ENCODE peak calls at places on chromosomes 1 and 21, in nine cellular contexts. P is HFFc6, J is neural progenitor cell, A is PC-9, H is retinal pigment epithelial cell, K is OCI-LY7, Y is uterus, Z is tibial artery, W is HCT116. U is an unnamed sample.

GRCh38 chr1:159752135-159752580 is 28.6 kb upstream of the DUSP23 start:
- DNase-seq in P (peak), J (no peak), A (no peak), H (peak), K (no peak), Y (peak), Z (peak), W (no peak), U (peak)

GRCh38 chr21:23223882-23224281 is 2225.7 kb downstream of the NCAM2 start:
- DNase-seq in P (no peak), J (peak), A (no peak), H (no peak), K (no peak), Y (no peak), Z (no peak), W (no peak), U (no peak)

GRCh38 chr1:74180490-74180889 is 17.5 kb downstream of the LRRIQ3 start:
- DNase-seq in P (no peak), J (no peak), A (no peak), H (no peak), K (no peak), Y (no peak), Z (no peak), W (no peak), U (no peak)

GRCh38 chr1:228334226-228334935 is 72.3 kb downstream of the TRIM11 start:
- DNase-seq in P (no peak), J (no peak), A (no peak), H (no peak), K (no peak), Y (peak), Z (peak), W (no peak), U (peak)

GRCh38 chr1:29786791-29787732 is 550.7 kb downstream of the PTPRU start:
- DNase-seq in P (no peak), J (no peak), A (no peak), H (no peak), K (no peak), Y (no peak), Z (no peak), W (no peak), U (no peak)

GRCh38 chr1:115874497-115874896 is 33.6 kb upstream of the NHLH2 start:
- DNase-seq in P (no peak), J (no peak), A (no peak), H (no peak), K (no peak), Y (no peak), Z (no peak), W (no peak), U (no peak)

GRCh38 chr1:24048205-24048869 is 63.6 kb downstream of the MYOM3 start:
- DNase-seq in P (peak), J (no peak), A (no peak), H (no peak), K (no peak), Y (no peak), Z (no peak), W (no peak), U (no peak)

GRCh38 chr1:25610822-25611630 is 5.6 kb upstream of the MAN1C1 start:
- DNase-seq in P (peak), J (no peak), A (no peak), H (no peak), K (peak), Y (no peak), Z (no peak), W (peak), U (no peak)

GRCh38 chr1:99062192-99062591 is 57.5 kb upstream of the PLPPR5 start:
- DNase-seq in P (no peak), J (no peak), A (no peak), H (no peak), K (no peak), Y (no peak), Z (no peak), W (no peak), U (no peak)

GRCh38 chr21:44828362-44829056 is 10.6 kb upstream of the SUMO3 start:
- DNase-seq in P (no peak), J (no peak), A (no peak), H (no peak), K (no peak), Y (no peak), Z (no peak), W (no peak), U (no peak)

GRCh38 chr1:77876884-77877283 is 11.5 kb upstream of the NEXN start:
- DNase-seq in P (peak), J (no peak), A (no peak), H (no peak), K (no peak), Y (no peak), Z (no peak), W (no peak), U (no peak)

GRCh38 chr1:89528382-89528780 is 3.8 kb downstream of the LRRC8B start:
- DNase-seq in P (no peak), J (no peak), A (no peak), H (no peak), K (no peak), Y (no peak), Z (no peak), W (no peak), U (no peak)

GRCh38 chr1:98053471-98054366 is 132.9 kb upstream of the DPYD start:
- DNase-seq in P (no peak), J (peak), A (peak), H (no peak), K (peak), Y (peak), Z (peak), W (no peak), U (peak)

GRCh38 chr1:81517987-81518386 is 282.7 kb upstream of the ADGRL2 start:
- DNase-seq in P (no peak), J (no peak), A (no peak), H (no peak), K (no peak), Y (no peak), Z (no peak), W (no peak), U (no peak)

GRCh38 chr1:244155661-244156060 is 104.6 kb downstream of the ZBTB18 start:
- DNase-seq in P (no peak), J (no peak), A (no peak), H (no peak), K (no peak), Y (no peak), Z (no peak), W (no peak), U (no peak)

DNA sequence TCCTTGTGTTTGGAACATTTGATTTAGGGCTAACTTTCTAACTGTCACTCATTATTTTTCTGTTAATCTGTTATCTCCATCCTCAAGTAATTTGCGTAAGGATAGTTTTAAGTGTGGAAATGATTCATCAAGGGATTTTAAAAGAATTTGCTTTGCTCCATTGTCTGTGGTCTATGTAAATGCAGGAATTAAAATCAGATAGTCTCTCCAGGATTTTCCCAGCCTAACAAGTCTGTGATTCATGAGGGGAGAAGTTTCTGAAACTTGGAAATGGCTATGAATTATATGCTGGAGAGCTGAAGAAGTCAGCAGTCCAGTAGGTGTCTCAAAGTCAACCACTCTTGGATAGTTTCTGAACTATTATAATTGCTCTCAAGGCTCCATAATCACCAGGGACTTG is 264.5 kb downstream of the MRPL39 start:
- DNase-seq in P (peak), J (no peak), A (no peak), H (no peak), K (no peak), Y (no peak), Z (no peak), W (no peak), U (no peak)
- TF ChIP-seq CTCF in P (no peak), J (no peak), A (no peak), H (no peak), K (no peak), Y (no peak), Z (no peak), W (no peak), U (no peak)

DNA sequence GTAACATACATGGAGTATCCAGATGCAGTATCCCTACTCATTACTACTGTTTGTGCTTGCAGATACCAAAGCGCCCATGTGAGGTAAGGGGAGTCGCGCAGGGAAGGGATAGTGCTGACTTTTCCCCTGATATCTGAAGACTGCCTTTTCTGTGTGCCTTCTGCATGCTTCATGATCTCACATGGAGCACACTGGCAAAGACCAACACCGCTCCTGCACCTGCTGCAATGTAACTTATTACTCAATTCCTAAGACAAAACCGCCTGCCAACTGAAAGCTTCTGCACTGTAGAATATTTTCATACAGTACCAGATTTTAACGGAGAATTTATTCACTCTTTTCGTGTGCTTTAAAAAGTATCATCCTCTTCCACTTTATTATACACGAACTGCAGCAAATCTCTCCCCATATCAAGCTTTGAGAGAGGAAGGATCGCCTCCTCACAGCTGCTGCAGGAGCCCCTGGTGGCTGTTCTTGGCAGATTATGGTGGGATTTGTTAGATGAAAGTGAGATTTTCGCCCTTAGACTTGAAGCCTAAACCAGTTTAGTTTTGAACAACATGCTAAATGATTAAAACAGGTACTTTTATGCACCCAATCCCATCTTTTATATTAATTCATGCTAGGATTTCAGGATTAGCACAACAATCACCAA is 99.1 kb downstream of the PTPN14 start:
- DNase-seq in P (no peak), J (no peak), A (no peak), H (no peak), K (no peak), Y (no peak), Z (no peak), W (no peak), U (no peak)
- TF ChIP-seq CTCF in P (peak), J (peak), A (no peak), H (peak), K (no peak), Y (no peak), Z (no peak), W (peak), U (no peak)

GRCh38 chr1:63917571-63918394 is 144.0 kb downstream of the ROR1 start:
- DNase-seq in P (no peak), J (peak), A (no peak), H (no peak), K (peak), Y (no peak), Z (no peak), W (peak), U (no peak)
- TF ChIP-seq CTCF in P (peak), J (peak), A (peak), H (peak), K (peak), Y (no peak), Z (peak), W (peak), U (no peak)

DNA sequence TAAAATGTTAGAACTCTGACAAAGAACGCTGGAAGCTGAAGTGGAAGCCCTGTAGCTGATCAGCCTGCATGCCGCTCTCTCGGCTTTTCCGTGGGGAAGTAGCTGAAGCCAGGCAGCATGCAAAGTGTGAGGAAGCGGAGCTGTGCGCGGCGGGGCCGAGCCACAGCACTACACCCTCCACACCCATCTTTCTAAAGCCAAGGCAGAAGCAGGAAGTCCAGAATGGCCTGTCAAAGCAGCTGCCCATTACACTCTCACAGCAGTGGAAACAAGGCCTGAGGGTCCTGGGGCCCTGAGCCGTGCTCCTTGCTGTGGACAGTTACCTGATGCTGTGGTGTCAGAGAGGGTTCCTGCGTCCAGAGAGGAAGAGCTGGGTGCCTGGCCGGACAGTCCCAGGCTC is 69.6 kb downstream of the UBR4 start:
- DNase-seq in P (no peak), J (no peak), A (no peak), H (no peak), K (no peak), Y (no peak), Z (no peak), W (no peak), U (no peak)
- TF ChIP-seq CTCF in P (no peak), J (no peak), A (no peak), H (no peak), K (no peak), Y (no peak), Z (no peak), W (no peak), U (no peak)

DNA sequence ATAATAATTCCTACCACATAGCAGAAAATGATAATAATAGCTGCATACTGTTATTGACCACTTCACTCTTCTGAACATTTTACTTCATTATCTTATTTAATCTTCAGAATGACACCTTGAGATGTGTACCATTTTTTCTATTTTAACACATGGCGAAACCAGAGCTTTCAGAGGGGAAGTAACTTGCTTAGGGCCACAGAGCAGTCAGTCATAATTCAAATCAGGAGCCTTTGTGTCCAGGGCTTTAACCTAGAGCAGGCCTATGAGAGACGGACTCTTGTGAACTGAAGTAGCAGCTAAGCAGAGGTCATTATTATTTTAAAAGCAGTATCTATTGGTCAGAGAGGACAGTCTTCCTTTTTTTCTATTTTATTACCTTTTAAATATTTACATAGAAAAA is 114.0 kb downstream of the ROR1 start:
- DNase-seq in P (no peak), J (no peak), A (no peak), H (no peak), K (no peak), Y (no peak), Z (no peak), W (no peak), U (no peak)
- TF ChIP-seq CTCF in P (no peak), J (no peak), A (no peak), H (no peak), K (no peak), Y (no peak), Z (no peak), W (no peak), U (no peak)

GRCh38 chr1:231093158-231093922 is 53.3 kb upstream of the FAM89A start:
- DNase-seq in P (no peak), J (peak), A (no peak), H (no peak), K (no peak), Y (no peak), Z (no peak), W (no peak), U (no peak)

GRCh38 chr1:231094421-231094820 is 54.4 kb upstream of the FAM89A start:
- DNase-seq in P (no peak), J (no peak), A (no peak), H (no peak), K (no peak), Y (no peak), Z (no peak), W (no peak), U (no peak)

GRCh38 chr1:231091415-231091814 is 51.4 kb upstream of the FAM89A start:
- DNase-seq in P (no peak), J (no peak), A (no peak), H (no peak), K (no peak), Y (no peak), Z (no peak), W (no peak), U (no peak)

GRCh38 chr1:231092380-231092779 is 52.3 kb upstream of the FAM89A start:
- DNase-seq in P (no peak), J (no peak), A (no peak), H (no peak), K (no peak), Y (no peak), Z (no peak), W (no peak), U (no peak)

GRCh38 chr1:231091853-231092301 is 51.8 kb upstream of the FAM89A start:
- DNase-seq in P (no peak), J (peak), A (no peak), H (no peak), K (peak), Y (no peak), Z (no peak), W (peak), U (peak)
- TF ChIP-seq CTCF in P (peak), J (peak), A (peak), H (peak), K (peak), Y (no peak), Z (no peak), W (peak), U (peak)

GRCh38 chr1:165828103-165828558 is 717 bp downstream of the UCK2 start:
- DNase-seq in P (peak), J (peak), A (peak), H (no peak), K (peak), Y (peak), Z (peak), W (no peak), U (peak)

GRCh38 chr1:165828581-165829329 is 1.3 kb downstream of the UCK2 start:
- DNase-seq in P (peak), J (peak), A (peak), H (peak), K (peak), Y (peak), Z (peak), W (peak), U (peak)

GRCh38 chr1:165826565-165826964 is 849 bp upstream of the UCK2 start:
- DNase-seq in P (peak), J (no peak), A (no peak), H (no peak), K (no peak), Y (no peak), Z (no peak), W (no peak), U (no peak)

GRCh38 chr1:165829888-165830287 is 2.5 kb downstream of the UCK2 start:
- DNase-seq in P (no peak), J (no peak), A (no peak), H (no peak), K (peak), Y (no peak), Z (no peak), W (no peak), U (no peak)

GRCh38 chr1:165827199-165828102 is at the start of gene UCK2:
- DNase-seq in P (peak), J (peak), A (peak), H (no peak), K (peak), Y (peak), Z (peak), W (peak), U (peak)
- TF ChIP-seq CTCF in P (peak), J (peak), A (no peak), H (no peak), K (no peak), Y (no peak), Z (peak), W (no peak), U (no peak)

GRCh38 chr1:212917858-212918257 is 32.5 kb upstream of the VASH2 start:
- DNase-seq in P (no peak), J (no peak), A (no peak), H (no peak), K (no peak), Y (no peak), Z (no peak), W (no peak), U (no peak)

GRCh38 chr1:212914789-212915188 is 35.6 kb upstream of the VASH2 start:
- DNase-seq in P (no peak), J (peak), A (no peak), H (no peak), K (no peak), Y (no peak), Z (no peak), W (no peak), U (no peak)

GRCh38 chr1:212916395-212917133 is 33.8 kb upstream of the VASH2 start:
- DNase-seq in P (no peak), J (peak), A (no peak), H (no peak), K (no peak), Y (peak), Z (no peak), W (no peak), U (no peak)

GRCh38 chr1:212917134-212917485 is 33.2 kb upstream of the VASH2 start:
- DNase-seq in P (no peak), J (no peak), A (no peak), H (no peak), K (no peak), Y (no peak), Z (no peak), W (no peak), U (no peak)

GRCh38 chr1:212915245-212916091 is 34.9 kb upstream of the VASH2 start:
- DNase-seq in P (no peak), J (peak), A (no peak), H (no peak), K (peak), Y (peak), Z (no peak), W (no peak), U (peak)
- TF ChIP-seq CTCF in P (peak), J (peak), A (peak), H (peak), K (peak), Y (no peak), Z (no peak), W (peak), U (peak)

DNA sequence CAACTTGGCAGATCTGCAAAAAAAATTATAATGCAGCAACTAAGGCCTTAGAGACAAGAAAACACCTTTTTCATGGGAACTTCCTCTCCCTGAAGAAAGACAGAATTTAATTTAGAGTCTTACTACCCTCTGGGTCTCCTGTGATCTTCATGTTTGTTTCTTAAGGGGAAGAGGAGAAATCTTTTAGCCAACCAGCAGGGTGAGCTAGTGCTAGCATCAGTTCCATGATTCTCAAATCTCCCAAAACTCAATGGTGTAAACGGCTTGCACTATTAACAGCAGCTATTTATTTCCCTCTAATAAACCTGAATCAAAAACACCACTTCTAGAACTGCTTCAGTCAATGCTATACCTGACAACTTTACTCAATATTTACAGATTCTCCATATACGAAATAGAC is 3.8 kb downstream of the ZNF644 start:
- DNase-seq in P (no peak), J (no peak), A (no peak), H (no peak), K (peak), Y (no peak), Z (no peak), W (no peak), U (no peak)
- TF ChIP-seq CTCF in P (peak), J (peak), A (peak), H (peak), K (peak), Y (no peak), Z (peak), W (peak), U (no peak)

U was measured in body of pancreas.